ENCODE peak calls at places on chromosomes 12 and 14, in eight cellular contexts. One of them, this sample, is unnamed.

GRCh38 chr12:85755760-85756159 is 80.4 kb downstream of the RASSF9 start:
- DNase-seq in stimulated activated CD4-positive, alpha-beta T cell treated with anti-CD3 and anti-CD28 coated beads, Interleukin-15, amount 100 ng/mL, for 48 hours: no peak
- DNase-seq in GM04504: no peak
- DNase-seq in T-helper 1 cell: no peak
- DNase-seq in SW480: no peak
- DNase-seq in skeletal muscle cell: no peak
- DNase-seq in activated B cell treated with CpG ODN at 0.5 μM for 24 hours: no peak
- DNase-seq in NCI-H345: no peak
- DNase-seq in this sample: no peak

GRCh38 chr12:53958128-53958527 is 3.4 kb downstream of the HOXC12 start:
- DNase-seq in stimulated activated CD4-positive, alpha-beta T cell treated with anti-CD3 and anti-CD28 coated beads, Interleukin-15, amount 100 ng/mL, for 48 hours: no peak
- DNase-seq in GM04504: no peak
- DNase-seq in T-helper 1 cell: no peak
- DNase-seq in SW480: no peak
- DNase-seq in skeletal muscle cell: no peak
- DNase-seq in activated B cell treated with CpG ODN at 0.5 μM for 24 hours: no peak
- DNase-seq in NCI-H345: no peak
- DNase-seq in this sample: no peak

GRCh38 chr12:121578230-121579189 is 2.3 kb downstream of the KDM2B start:
- DNase-seq in stimulated activated CD4-positive, alpha-beta T cell treated with anti-CD3 and anti-CD28 coated beads, Interleukin-15, amount 100 ng/mL, for 48 hours: no peak
- DNase-seq in GM04504: no peak
- DNase-seq in T-helper 1 cell: no peak
- DNase-seq in SW480: no peak
- DNase-seq in skeletal muscle cell: no peak
- DNase-seq in activated B cell treated with CpG ODN at 0.5 μM for 24 hours: peak
- DNase-seq in NCI-H345: no peak
- DNase-seq in this sample: no peak

GRCh38 chr14:35001624-35002023 is 18.8 kb downstream of the SRP54 start:
- DNase-seq in stimulated activated CD4-positive, alpha-beta T cell treated with anti-CD3 and anti-CD28 coated beads, Interleukin-15, amount 100 ng/mL, for 48 hours: no peak
- DNase-seq in GM04504: no peak
- DNase-seq in T-helper 1 cell: no peak
- DNase-seq in SW480: no peak
- DNase-seq in skeletal muscle cell: no peak
- DNase-seq in activated B cell treated with CpG ODN at 0.5 μM for 24 hours: no peak
- DNase-seq in NCI-H345: no peak
- DNase-seq in this sample: no peak

GRCh38 chr14:81550001-81550642 is 16.5 kb upstream of the SEL1L start:
- DNase-seq in stimulated activated CD4-positive, alpha-beta T cell treated with anti-CD3 and anti-CD28 coated beads, Interleukin-15, amount 100 ng/mL, for 48 hours: no peak
- DNase-seq in GM04504: no peak
- DNase-seq in T-helper 1 cell: no peak
- DNase-seq in SW480: no peak
- DNase-seq in skeletal muscle cell: no peak
- DNase-seq in activated B cell treated with CpG ODN at 0.5 μM for 24 hours: no peak
- DNase-seq in NCI-H345: no peak
- DNase-seq in this sample: no peak

GRCh38 chr14:90499121-90499520 is 102.3 kb downstream of the CALM1 start:
- DNase-seq in stimulated activated CD4-positive, alpha-beta T cell treated with anti-CD3 and anti-CD28 coated beads, Interleukin-15, amount 100 ng/mL, for 48 hours: no peak
- DNase-seq in GM04504: no peak
- DNase-seq in T-helper 1 cell: no peak
- DNase-seq in SW480: no peak
- DNase-seq in skeletal muscle cell: no peak
- DNase-seq in activated B cell treated with CpG ODN at 0.5 μM for 24 hours: no peak
- DNase-seq in NCI-H345: no peak
- DNase-seq in this sample: no peak

GRCh38 chr12:105378821-105379400 is 48.4 kb downstream of the C12orf75 start:
- DNase-seq in stimulated activated CD4-positive, alpha-beta T cell treated with anti-CD3 and anti-CD28 coated beads, Interleukin-15, amount 100 ng/mL, for 48 hours: no peak
- DNase-seq in GM04504: no peak
- DNase-seq in T-helper 1 cell: no peak
- DNase-seq in SW480: peak
- DNase-seq in skeletal muscle cell: no peak
- DNase-seq in activated B cell treated with CpG ODN at 0.5 μM for 24 hours: no peak
- DNase-seq in NCI-H345: peak
- DNase-seq in this sample: no peak

GRCh38 chr12:124765571-124766489 is 97.8 kb downstream of the SCARB1 start:
- DNase-seq in stimulated activated CD4-positive, alpha-beta T cell treated with anti-CD3 and anti-CD28 coated beads, Interleukin-15, amount 100 ng/mL, for 48 hours: no peak
- DNase-seq in GM04504: no peak
- DNase-seq in T-helper 1 cell: no peak
- DNase-seq in SW480: no peak
- DNase-seq in skeletal muscle cell: no peak
- DNase-seq in activated B cell treated with CpG ODN at 0.5 μM for 24 hours: no peak
- DNase-seq in NCI-H345: no peak
- DNase-seq in this sample: no peak

GRCh38 chr12:27332407-27333310 is at the start of gene BMAL2:
- DNase-seq in stimulated activated CD4-positive, alpha-beta T cell treated with anti-CD3 and anti-CD28 coated beads, Interleukin-15, amount 100 ng/mL, for 48 hours: no peak
- DNase-seq in GM04504: no peak
- DNase-seq in T-helper 1 cell: peak
- DNase-seq in SW480: peak
- DNase-seq in skeletal muscle cell: no peak
- DNase-seq in activated B cell treated with CpG ODN at 0.5 μM for 24 hours: peak
- DNase-seq in NCI-H345: peak
- DNase-seq in this sample: no peak

GRCh38 chr12:118052324-118053070 is 8.5 kb downstream of the WSB2 start:
- DNase-seq in stimulated activated CD4-positive, alpha-beta T cell treated with anti-CD3 and anti-CD28 coated beads, Interleukin-15, amount 100 ng/mL, for 48 hours: no peak
- DNase-seq in GM04504: peak
- DNase-seq in T-helper 1 cell: no peak
- DNase-seq in SW480: peak
- DNase-seq in skeletal muscle cell: peak
- DNase-seq in activated B cell treated with CpG ODN at 0.5 μM for 24 hours: no peak
- DNase-seq in NCI-H345: no peak
- DNase-seq in this sample: peak

GRCh38 chr14:85731198-85731597 is 201.3 kb downstream of the FLRT2 start:
- DNase-seq in stimulated activated CD4-positive, alpha-beta T cell treated with anti-CD3 and anti-CD28 coated beads, Interleukin-15, amount 100 ng/mL, for 48 hours: no peak
- DNase-seq in GM04504: peak
- DNase-seq in T-helper 1 cell: no peak
- DNase-seq in SW480: no peak
- DNase-seq in skeletal muscle cell: peak
- DNase-seq in activated B cell treated with CpG ODN at 0.5 μM for 24 hours: no peak
- DNase-seq in NCI-H345: no peak
- DNase-seq in this sample: no peak

GRCh38 chr14:63383776-63384367 is 65.1 kb upstream of the GPHB5 start:
- DNase-seq in stimulated activated CD4-positive, alpha-beta T cell treated with anti-CD3 and anti-CD28 coated beads, Interleukin-15, amount 100 ng/mL, for 48 hours: no peak
- DNase-seq in GM04504: no peak
- DNase-seq in T-helper 1 cell: no peak
- DNase-seq in SW480: no peak
- DNase-seq in skeletal muscle cell: no peak
- DNase-seq in activated B cell treated with CpG ODN at 0.5 μM for 24 hours: no peak
- DNase-seq in NCI-H345: no peak
- DNase-seq in this sample: no peak

GRCh38 chr14:53306267-53306721 is 153.2 kb upstream of the DDHD1 start:
- DNase-seq in stimulated activated CD4-positive, alpha-beta T cell treated with anti-CD3 and anti-CD28 coated beads, Interleukin-15, amount 100 ng/mL, for 48 hours: no peak
- DNase-seq in GM04504: peak
- DNase-seq in T-helper 1 cell: no peak
- DNase-seq in SW480: peak
- DNase-seq in skeletal muscle cell: no peak
- DNase-seq in activated B cell treated with CpG ODN at 0.5 μM for 24 hours: no peak
- DNase-seq in NCI-H345: peak
- DNase-seq in this sample: no peak

GRCh38 chr12:124457287-124458219 is 109.9 kb downstream of the NCOR2 start:
- DNase-seq in stimulated activated CD4-positive, alpha-beta T cell treated with anti-CD3 and anti-CD28 coated beads, Interleukin-15, amount 100 ng/mL, for 48 hours: no peak
- DNase-seq in GM04504: peak
- DNase-seq in T-helper 1 cell: peak
- DNase-seq in SW480: no peak
- DNase-seq in skeletal muscle cell: no peak
- DNase-seq in activated B cell treated with CpG ODN at 0.5 μM for 24 hours: peak
- DNase-seq in NCI-H345: no peak
- DNase-seq in this sample: no peak

GRCh38 chr12:79725987-79726386 is 35.2 kb upstream of the PAWR start:
- DNase-seq in stimulated activated CD4-positive, alpha-beta T cell treated with anti-CD3 and anti-CD28 coated beads, Interleukin-15, amount 100 ng/mL, for 48 hours: no peak
- DNase-seq in GM04504: peak
- DNase-seq in T-helper 1 cell: no peak
- DNase-seq in SW480: no peak
- DNase-seq in skeletal muscle cell: peak
- DNase-seq in activated B cell treated with CpG ODN at 0.5 μM for 24 hours: no peak
- DNase-seq in NCI-H345: no peak
- DNase-seq in this sample: peak

GRCh38 chr14:94930690-94931089 is 160.8 kb upstream of the GSC start:
- DNase-seq in stimulated activated CD4-positive, alpha-beta T cell treated with anti-CD3 and anti-CD28 coated beads, Interleukin-15, amount 100 ng/mL, for 48 hours: no peak
- DNase-seq in GM04504: no peak
- DNase-seq in T-helper 1 cell: no peak
- DNase-seq in SW480: no peak
- DNase-seq in skeletal muscle cell: no peak
- DNase-seq in activated B cell treated with CpG ODN at 0.5 μM for 24 hours: no peak
- DNase-seq in NCI-H345: no peak
- DNase-seq in this sample: no peak

GRCh38 chr14:39492267-39492666 is 60.0 kb upstream of the FBXO33 start:
- DNase-seq in stimulated activated CD4-positive, alpha-beta T cell treated with anti-CD3 and anti-CD28 coated beads, Interleukin-15, amount 100 ng/mL, for 48 hours: no peak
- DNase-seq in GM04504: peak
- DNase-seq in T-helper 1 cell: no peak
- DNase-seq in SW480: no peak
- DNase-seq in skeletal muscle cell: peak
- DNase-seq in activated B cell treated with CpG ODN at 0.5 μM for 24 hours: no peak
- DNase-seq in NCI-H345: no peak
- DNase-seq in this sample: peak